ENCODE peak calls at places on chromosomes 6 and 20, in four cellular contexts. One of them, this sample, is unnamed.
A peak's percentile ranks its signal among the peaks of the same experiment; 100 is the strongest.

GRCh38 chr6:54718541-54719023 is 128.0 kb upstream of the FAM83B start:
- DNase-seq in stimulated activated CD4-positive, alpha-beta T cell treated with anti-CD3 and anti-CD28 coated beads, Interleukin-2, amount 100 ng/mL, for 24 hours: no peak
- DNase-seq in T follicular helper cell: no peak
- DNase-seq in foreskin fibroblast: no peak
- DNase-seq in this sample: no peak

GRCh38 chr6:53408826-53409225 is 60.1 kb upstream of the ELOVL5 start:
- DNase-seq in stimulated activated CD4-positive, alpha-beta T cell treated with anti-CD3 and anti-CD28 coated beads, Interleukin-2, amount 100 ng/mL, for 24 hours: no peak
- DNase-seq in T follicular helper cell: no peak
- DNase-seq in foreskin fibroblast: no peak
- DNase-seq in this sample: no peak

GRCh38 chr6:66210964-66211363 is 503.9 kb upstream of the EYS start:
- DNase-seq in stimulated activated CD4-positive, alpha-beta T cell treated with anti-CD3 and anti-CD28 coated beads, Interleukin-2, amount 100 ng/mL, for 24 hours: no peak
- DNase-seq in T follicular helper cell: no peak
- DNase-seq in foreskin fibroblast: no peak
- DNase-seq in this sample: no peak

GRCh38 chr6:138222901-138223546 is 4.7 kb upstream of the PBOV1 start:
- DNase-seq in stimulated activated CD4-positive, alpha-beta T cell treated with anti-CD3 and anti-CD28 coated beads, Interleukin-2, amount 100 ng/mL, for 24 hours: no peak
- DNase-seq in T follicular helper cell: no peak
- DNase-seq in foreskin fibroblast: no peak
- DNase-seq in this sample: no peak

GRCh38 chr20:38680492-38681118 is 43.7 kb upstream of the SLC32A1 start:
- DNase-seq in stimulated activated CD4-positive, alpha-beta T cell treated with anti-CD3 and anti-CD28 coated beads, Interleukin-2, amount 100 ng/mL, for 24 hours: peak; percentile 28
- DNase-seq in T follicular helper cell: peak; percentile 5
- DNase-seq in foreskin fibroblast: peak; percentile 14
- DNase-seq in this sample: no peak

GRCh38 chr20:49318430-49319203 is 40.8 kb upstream of the ZNFX1 start:
- DNase-seq in stimulated activated CD4-positive, alpha-beta T cell treated with anti-CD3 and anti-CD28 coated beads, Interleukin-2, amount 100 ng/mL, for 24 hours: no peak
- DNase-seq in T follicular helper cell: no peak
- DNase-seq in foreskin fibroblast: no peak
- DNase-seq in this sample: no peak

GRCh38 chr20:23147964-23148720 is 62.0 kb upstream of the CD93 start:
- DNase-seq in stimulated activated CD4-positive, alpha-beta T cell treated with anti-CD3 and anti-CD28 coated beads, Interleukin-2, amount 100 ng/mL, for 24 hours: no peak
- DNase-seq in T follicular helper cell: no peak
- DNase-seq in foreskin fibroblast: peak; percentile 90
- DNase-seq in this sample: no peak

GRCh38 chr6:35327349-35328027 is 14.9 kb upstream of the PPARD start:
- DNase-seq in stimulated activated CD4-positive, alpha-beta T cell treated with anti-CD3 and anti-CD28 coated beads, Interleukin-2, amount 100 ng/mL, for 24 hours: peak; percentile 78
- DNase-seq in T follicular helper cell: peak; percentile 62
- DNase-seq in foreskin fibroblast: peak; percentile 46
- DNase-seq in this sample: peak; percentile 55

GRCh38 chr20:43844778-43845614 is 69.7 kb upstream of the TOX2 start:
- DNase-seq in stimulated activated CD4-positive, alpha-beta T cell treated with anti-CD3 and anti-CD28 coated beads, Interleukin-2, amount 100 ng/mL, for 24 hours: no peak
- DNase-seq in T follicular helper cell: no peak
- DNase-seq in foreskin fibroblast: peak; percentile 94
- DNase-seq in this sample: no peak

GRCh38 chr6:2124260-2124709 is 121.1 kb downstream of the GMDS start:
- DNase-seq in stimulated activated CD4-positive, alpha-beta T cell treated with anti-CD3 and anti-CD28 coated beads, Interleukin-2, amount 100 ng/mL, for 24 hours: no peak
- DNase-seq in T follicular helper cell: no peak
- DNase-seq in foreskin fibroblast: peak; percentile 11
- DNase-seq in this sample: no peak

GRCh38 chr20:52965380-52965779 is 6.8 kb upstream of the TSHZ2 start:
- DNase-seq in stimulated activated CD4-positive, alpha-beta T cell treated with anti-CD3 and anti-CD28 coated beads, Interleukin-2, amount 100 ng/mL, for 24 hours: no peak
- DNase-seq in T follicular helper cell: no peak
- DNase-seq in foreskin fibroblast: no peak
- DNase-seq in this sample: no peak

GRCh38 chr20:52210037-52210990 is 18.7 kb upstream of the ZFP64 start:
- DNase-seq in stimulated activated CD4-positive, alpha-beta T cell treated with anti-CD3 and anti-CD28 coated beads, Interleukin-2, amount 100 ng/mL, for 24 hours: no peak
- DNase-seq in T follicular helper cell: no peak
- DNase-seq in foreskin fibroblast: no peak
- DNase-seq in this sample: no peak

GRCh38 chr6:30101423-30101938 is 11.4 kb downstream of the TRIM31 start:
- DNase-seq in stimulated activated CD4-positive, alpha-beta T cell treated with anti-CD3 and anti-CD28 coated beads, Interleukin-2, amount 100 ng/mL, for 24 hours: no peak
- DNase-seq in T follicular helper cell: no peak
- DNase-seq in foreskin fibroblast: no peak
- DNase-seq in this sample: no peak

GRCh38 chr6:133609404-133610270 is 279.3 kb upstream of the TCF21 start:
- DNase-seq in stimulated activated CD4-positive, alpha-beta T cell treated with anti-CD3 and anti-CD28 coated beads, Interleukin-2, amount 100 ng/mL, for 24 hours: no peak
- DNase-seq in T follicular helper cell: no peak
- DNase-seq in foreskin fibroblast: peak; percentile 100
- DNase-seq in this sample: no peak

GRCh38 chr20:3667434-3668037 is 4.3 kb upstream of the GFRA4 start:
- DNase-seq in stimulated activated CD4-positive, alpha-beta T cell treated with anti-CD3 and anti-CD28 coated beads, Interleukin-2, amount 100 ng/mL, for 24 hours: no peak
- DNase-seq in T follicular helper cell: no peak
- DNase-seq in foreskin fibroblast: no peak
- DNase-seq in this sample: no peak

GRCh38 chr20:56750430-56750829 is 121.3 kb downstream of the TFAP2C start:
- DNase-seq in stimulated activated CD4-positive, alpha-beta T cell treated with anti-CD3 and anti-CD28 coated beads, Interleukin-2, amount 100 ng/mL, for 24 hours: no peak
- DNase-seq in T follicular helper cell: no peak
- DNase-seq in foreskin fibroblast: no peak
- DNase-seq in this sample: no peak

GRCh38 chr6:29908710-29909109 is 33.6 kb upstream of the HLA-A start:
- DNase-seq in stimulated activated CD4-positive, alpha-beta T cell treated with anti-CD3 and anti-CD28 coated beads, Interleukin-2, amount 100 ng/mL, for 24 hours: no peak
- DNase-seq in T follicular helper cell: no peak
- DNase-seq in foreskin fibroblast: no peak
- DNase-seq in this sample: no peak

GRCh38 chr20:53064935-53065334 is 92.8 kb downstream of the TSHZ2 start:
- DNase-seq in stimulated activated CD4-positive, alpha-beta T cell treated with anti-CD3 and anti-CD28 coated beads, Interleukin-2, amount 100 ng/mL, for 24 hours: no peak
- DNase-seq in T follicular helper cell: no peak
- DNase-seq in foreskin fibroblast: no peak
- DNase-seq in this sample: no peak

GRCh38 chr6:139960676-139961075 is 586.2 kb upstream of the CITED2 start:
- DNase-seq in stimulated activated CD4-positive, alpha-beta T cell treated with anti-CD3 and anti-CD28 coated beads, Interleukin-2, amount 100 ng/mL, for 24 hours: no peak
- DNase-seq in T follicular helper cell: no peak
- DNase-seq in foreskin fibroblast: no peak
- DNase-seq in this sample: no peak

GRCh38 chr20:9668356-9668755 is 154.0 kb downstream of the LAMP5 start:
- DNase-seq in stimulated activated CD4-positive, alpha-beta T cell treated with anti-CD3 and anti-CD28 coated beads, Interleukin-2, amount 100 ng/mL, for 24 hours: no peak
- DNase-seq in T follicular helper cell: no peak
- DNase-seq in foreskin fibroblast: no peak
- DNase-seq in this sample: no peak

GRCh38 chr6:40754481-40755045 is 167.4 kb upstream of the LRFN2 start:
- DNase-seq in stimulated activated CD4-positive, alpha-beta T cell treated with anti-CD3 and anti-CD28 coated beads, Interleukin-2, amount 100 ng/mL, for 24 hours: no peak
- DNase-seq in T follicular helper cell: no peak
- DNase-seq in foreskin fibroblast: no peak
- DNase-seq in this sample: no peak

GRCh38 chr6:147677647-147678046 is 169.2 kb downstream of the SAMD5 start:
- DNase-seq in stimulated activated CD4-positive, alpha-beta T cell treated with anti-CD3 and anti-CD28 coated beads, Interleukin-2, amount 100 ng/mL, for 24 hours: no peak
- DNase-seq in T follicular helper cell: no peak
- DNase-seq in foreskin fibroblast: no peak
- DNase-seq in this sample: no peak

GRCh38 chr6:38144365-38144764 is 324.8 kb downstream of the ZFAND3 start:
- DNase-seq in stimulated activated CD4-positive, alpha-beta T cell treated with anti-CD3 and anti-CD28 coated beads, Interleukin-2, amount 100 ng/mL, for 24 hours: no peak
- DNase-seq in T follicular helper cell: no peak
- DNase-seq in foreskin fibroblast: no peak
- DNase-seq in this sample: no peak

This sample was measured in stimulated activated naive B cell treated with anti-CD40 and anti-IgM and Interleukin-4, amounts not matched to agents 10 μg/mL and 1 μg/mL and 100 μg/mL, for 72 hours.